ENCODE peak calls at places on chromosomes 7 and 10, in seven cellular contexts. G, M, B, I, U, P and X are unnamed samples.

GRCh38 chr7:103660455-103661371 is 214.7 kb upstream of the SLC26A5 start:
- DNase-seq in G (no peak), M (no peak), B (no peak), I (no peak), U (no peak), P (no peak), X (no peak)

GRCh38 chr10:96130326-96130758 is 245 bp downstream of the ZNF518A start:
- DNase-seq in G (peak; percentile 73), M (peak; percentile 23), B (peak; percentile 74), I (no peak), U (no peak), P (peak; percentile 35), X (peak; percentile 58)

GRCh38 chr7:75662579-75663301 is 76.0 kb downstream of the HIP1 start:
- DNase-seq in G (no peak), M (no peak), B (no peak), I (no peak), U (no peak), P (no peak), X (no peak)

GRCh38 chr10:123614888-123615287 is 51.3 kb upstream of the GPR26 start:
- DNase-seq in G (peak; percentile 14), M (no peak), B (peak; percentile 49), I (peak; percentile 89), U (no peak), P (no peak), X (peak; percentile 78)

GRCh38 chr7:38318803-38319416 is 45.5 kb upstream of the TARP start:
- DNase-seq in G (peak; percentile 86), M (no peak), B (no peak), I (peak; percentile 38), U (no peak), P (no peak), X (peak; percentile 44)

GRCh38 chr10:58856508-58857240 is 319.8 kb upstream of the PHYHIPL start:
- DNase-seq in G (peak; percentile 87), M (no peak), B (peak; percentile 47), I (no peak), U (no peak), P (peak; percentile 62), X (peak; percentile 51)

GRCh38 chr7:130207642-130208041 is at the start of gene SSMEM1:
- DNase-seq in G (peak; percentile 37), M (no peak), B (no peak), I (no peak), U (no peak), P (no peak), X (no peak)

GRCh38 chr10:4186849-4187248 is 401.8 kb upstream of the KLF6 start:
- DNase-seq in G (no peak), M (no peak), B (no peak), I (no peak), U (no peak), P (no peak), X (no peak)

GRCh38 chr10:72171175-72171630 is 44.6 kb upstream of the ANAPC16 start:
- DNase-seq in G (peak; percentile 52), M (no peak), B (no peak), I (no peak), U (no peak), P (no peak), X (no peak)

GRCh38 chr10:28060031-28060607 is 61.2 kb upstream of the ODAD2 start:
- DNase-seq in G (no peak), M (no peak), B (no peak), I (no peak), U (no peak), P (no peak), X (no peak)

GRCh38 chr10:28049286-28049685 is 50.4 kb upstream of the ODAD2 start:
- DNase-seq in G (no peak), M (no peak), B (no peak), I (no peak), U (no peak), P (no peak), X (no peak)

GRCh38 chr10:28058746-28059145 is 59.9 kb upstream of the ODAD2 start:
- DNase-seq in G (no peak), M (no peak), B (no peak), I (no peak), U (no peak), P (no peak), X (no peak)

DNA sequence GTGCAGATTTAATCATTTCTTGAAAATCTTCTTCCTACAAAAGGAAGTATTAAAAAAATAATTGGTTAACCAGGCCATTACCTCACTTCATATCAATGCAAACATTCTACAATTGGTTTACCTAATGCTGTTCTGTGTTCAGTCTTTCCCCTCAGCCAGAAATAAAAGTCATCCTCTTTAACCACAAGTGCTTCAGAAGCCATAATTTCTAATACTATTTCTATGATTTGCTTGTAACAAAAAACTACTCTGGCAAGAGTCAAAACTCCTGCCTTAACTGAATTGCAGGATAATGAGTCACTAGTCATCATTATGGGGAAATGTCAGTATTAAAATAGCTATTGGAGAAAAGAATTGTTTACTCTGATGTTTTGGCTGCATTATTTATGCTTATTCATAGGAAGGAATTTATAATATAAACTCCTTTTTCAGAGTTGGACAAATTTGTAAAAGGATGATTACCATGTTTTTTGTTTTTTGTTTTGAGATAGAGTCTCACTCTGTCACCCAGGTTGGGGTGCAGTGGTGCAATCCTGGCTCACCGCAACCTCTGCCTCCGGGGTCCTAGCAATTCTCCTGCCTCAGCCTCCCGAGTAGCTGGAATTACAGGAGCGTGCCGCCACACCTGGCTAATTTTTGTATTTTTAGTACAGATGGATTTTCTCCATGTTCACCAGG is 55.5 kb upstream of the ODAD2 start:
- DNase-seq in G (peak; percentile 40), M (no peak), B (no peak), I (no peak), U (no peak), P (no peak), X (no peak)
- TF ChIP-seq POLR2A in G (no peak), M (no peak), B (no peak), I (no peak), U (no peak), P (no peak), X (no peak)

DNA sequence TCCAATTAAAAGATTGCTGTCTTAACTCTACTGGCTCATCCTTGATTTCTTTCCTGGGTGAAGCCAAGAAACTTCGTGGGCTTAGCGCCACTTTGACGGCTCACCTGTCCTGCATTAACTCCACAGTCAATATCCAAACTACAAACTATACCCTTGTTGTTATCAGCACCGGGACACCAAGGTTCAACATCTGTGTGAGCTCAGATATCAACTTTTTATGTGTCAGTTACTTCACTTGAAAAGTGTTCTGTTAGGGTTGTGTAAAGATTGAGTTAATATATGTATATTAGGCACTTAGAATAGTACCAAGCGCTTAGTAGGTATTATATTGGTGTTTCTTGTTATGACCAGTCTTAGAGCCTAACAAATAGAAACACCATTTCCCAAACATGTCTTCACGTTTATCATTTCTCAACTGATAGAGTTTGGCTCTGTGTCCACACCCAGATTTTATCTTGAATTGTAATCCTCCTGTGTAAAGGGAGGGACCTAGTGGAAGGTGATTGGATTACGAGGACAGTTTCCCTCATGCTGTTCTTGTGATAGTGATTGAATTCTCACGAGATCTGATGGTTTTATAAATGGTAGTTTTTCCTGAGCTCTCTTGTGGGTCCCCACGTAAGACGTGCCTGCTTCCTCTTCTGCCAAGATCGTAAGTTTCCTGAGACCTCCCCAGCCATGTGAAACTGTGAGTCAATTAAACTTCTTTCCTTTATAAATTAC is 19.0 kb upstream of the ST8SIA6 start:
- DNase-seq in G (no peak), M (no peak), B (no peak), I (no peak), U (no peak), P (no peak), X (no peak)
- TF ChIP-seq POLR2A in G (no peak), M (no peak), B (no peak), I (no peak), U (no peak), P (no peak), X (no peak)

DNA sequence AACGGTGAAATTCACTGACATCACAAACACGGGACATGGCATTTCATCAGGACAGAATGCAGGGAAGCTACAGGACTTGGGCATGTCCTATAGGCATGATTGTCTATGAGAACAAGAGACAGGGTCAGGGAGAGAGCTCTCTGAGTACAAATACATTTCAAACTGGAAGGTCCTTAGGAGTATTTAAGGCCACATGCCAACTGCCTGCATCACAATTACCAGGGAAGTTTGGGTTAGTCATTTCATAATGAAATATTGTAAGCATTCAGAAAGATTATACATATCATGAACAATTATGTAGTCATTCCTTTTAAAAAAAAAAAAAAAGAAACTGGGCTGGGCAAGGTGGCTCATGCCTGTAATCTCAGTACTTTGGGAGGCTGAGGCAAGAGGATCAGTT is 71.3 kb downstream of the CREB3L2 start:
- DNase-seq in G (peak; percentile 24), M (no peak), B (no peak), I (no peak), U (no peak), P (no peak), X (no peak)
- TF ChIP-seq POLR2A in G (no peak), M (no peak), B (no peak), I (no peak), U (no peak), P (no peak), X (no peak)

GRCh38 chr7:12692479-12693259 is 5.2 kb downstream of the ARL4A start:
- DNase-seq in G (no peak), M (no peak), B (no peak), I (no peak), U (no peak), P (no peak), X (no peak)
- TF ChIP-seq POLR2A in G (no peak), M (no peak), B (no peak), I (no peak), U (no peak), P (no peak), X (no peak)

GRCh38 chr10:11246752-11247467 is 229.2 kb downstream of the CELF2 start:
- DNase-seq in G (no peak), M (no peak), B (no peak), I (no peak), U (no peak), P (no peak), X (no peak)
- TF ChIP-seq POLR2A in G (no peak), M (no peak), B (no peak), I (no peak), U (no peak), P (no peak), X (no peak)